ENCODE peak calls at places on chromosomes 1 and 21, in nine cellular contexts. One of them, this sample, is unnamed.
A peak's percentile ranks its signal among the peaks of the same experiment; 100 is the strongest.

GRCh38 chr1:11281518-11282331 is 8.7 kb downstream of the UBIAD1 start:
- DNase-seq in Caki2: no peak
- DNase-seq in small intestine: no peak
- DNase-seq in NCI-H1930: no peak
- DNase-seq in nephron progenitor cell: no peak
- DNase-seq in stimulated activated CD4-positive, alpha-beta T cell treated with anti-CD3 and anti-CD28 coated beads, Interleukin-12 subunit alpha, Interleukin-12 subunit beta, amount 100 ng/mL, for 4 hours: no peak
- DNase-seq in nucleus accumbens: no peak
- DNase-seq in right cardiac atrium: peak; percentile 49
- DNase-seq in astrocyte of the cerebellum: peak; percentile 99
- DNase-seq in this sample: no peak

GRCh38 chr1:181356505-181357340 is 126.6 kb upstream of the CACNA1E start:
- DNase-seq in Caki2: no peak
- DNase-seq in small intestine: no peak
- DNase-seq in NCI-H1930: no peak
- DNase-seq in nephron progenitor cell: no peak
- DNase-seq in stimulated activated CD4-positive, alpha-beta T cell treated with anti-CD3 and anti-CD28 coated beads, Interleukin-12 subunit alpha, Interleukin-12 subunit beta, amount 100 ng/mL, for 4 hours: no peak
- DNase-seq in nucleus accumbens: no peak
- DNase-seq in right cardiac atrium: no peak
- DNase-seq in astrocyte of the cerebellum: no peak
- DNase-seq in this sample: no peak

GRCh38 chr1:228210684-228211083 is 2.8 kb downstream of the OBSCN start:
- DNase-seq in Caki2: no peak
- DNase-seq in small intestine: no peak
- DNase-seq in NCI-H1930: no peak
- DNase-seq in nephron progenitor cell: no peak
- DNase-seq in stimulated activated CD4-positive, alpha-beta T cell treated with anti-CD3 and anti-CD28 coated beads, Interleukin-12 subunit alpha, Interleukin-12 subunit beta, amount 100 ng/mL, for 4 hours: no peak
- DNase-seq in nucleus accumbens: no peak
- DNase-seq in right cardiac atrium: no peak
- DNase-seq in astrocyte of the cerebellum: no peak
- DNase-seq in this sample: no peak

GRCh38 chr21:31124005-31124404 is 85.7 kb upstream of the KRTAP19-8 start:
- DNase-seq in Caki2: no peak
- DNase-seq in small intestine: no peak
- DNase-seq in NCI-H1930: no peak
- DNase-seq in nephron progenitor cell: peak; percentile 31
- DNase-seq in stimulated activated CD4-positive, alpha-beta T cell treated with anti-CD3 and anti-CD28 coated beads, Interleukin-12 subunit alpha, Interleukin-12 subunit beta, amount 100 ng/mL, for 4 hours: no peak
- DNase-seq in nucleus accumbens: no peak
- DNase-seq in right cardiac atrium: peak; percentile 14
- DNase-seq in astrocyte of the cerebellum: no peak
- DNase-seq in this sample: no peak

GRCh38 chr1:84348240-84348555 is 46.7 kb downstream of the SAMD13 start:
- DNase-seq in Caki2: no peak
- DNase-seq in small intestine: no peak
- DNase-seq in NCI-H1930: no peak
- DNase-seq in nephron progenitor cell: no peak
- DNase-seq in stimulated activated CD4-positive, alpha-beta T cell treated with anti-CD3 and anti-CD28 coated beads, Interleukin-12 subunit alpha, Interleukin-12 subunit beta, amount 100 ng/mL, for 4 hours: no peak
- DNase-seq in nucleus accumbens: no peak
- DNase-seq in right cardiac atrium: no peak
- DNase-seq in astrocyte of the cerebellum: no peak
- DNase-seq in this sample: no peak

GRCh38 chr1:51644533-51645197 is 27.8 kb downstream of the OSBPL9 start:
- DNase-seq in Caki2: peak; percentile 48
- DNase-seq in small intestine: no peak
- DNase-seq in NCI-H1930: no peak
- DNase-seq in nephron progenitor cell: no peak
- DNase-seq in stimulated activated CD4-positive, alpha-beta T cell treated with anti-CD3 and anti-CD28 coated beads, Interleukin-12 subunit alpha, Interleukin-12 subunit beta, amount 100 ng/mL, for 4 hours: no peak
- DNase-seq in nucleus accumbens: no peak
- DNase-seq in right cardiac atrium: peak; percentile 22
- DNase-seq in astrocyte of the cerebellum: peak; percentile 65
- DNase-seq in this sample: no peak

GRCh38 chr1:48492392-48492791 is 20.4 kb upstream of the SPATA6 start:
- DNase-seq in Caki2: no peak
- DNase-seq in small intestine: peak; percentile 54
- DNase-seq in NCI-H1930: no peak
- DNase-seq in nephron progenitor cell: no peak
- DNase-seq in stimulated activated CD4-positive, alpha-beta T cell treated with anti-CD3 and anti-CD28 coated beads, Interleukin-12 subunit alpha, Interleukin-12 subunit beta, amount 100 ng/mL, for 4 hours: no peak
- DNase-seq in nucleus accumbens: no peak
- DNase-seq in right cardiac atrium: no peak
- DNase-seq in astrocyte of the cerebellum: no peak
- DNase-seq in this sample: no peak

GRCh38 chr1:245684636-245685035 is 529.9 kb downstream of the KIF26B start:
- DNase-seq in Caki2: no peak
- DNase-seq in small intestine: no peak
- DNase-seq in NCI-H1930: no peak
- DNase-seq in nephron progenitor cell: no peak
- DNase-seq in stimulated activated CD4-positive, alpha-beta T cell treated with anti-CD3 and anti-CD28 coated beads, Interleukin-12 subunit alpha, Interleukin-12 subunit beta, amount 100 ng/mL, for 4 hours: no peak
- DNase-seq in nucleus accumbens: no peak
- DNase-seq in right cardiac atrium: no peak
- DNase-seq in astrocyte of the cerebellum: no peak
- DNase-seq in this sample: no peak